ENCODE peak calls at places on chromosomes 7 and 10, in eight cellular contexts. W is AG04450, T is bronchial epithelial cell, C is esophagus muscularis mucosa, J is ovary, O is Panc1, N is transverse colon, X is Caco-2. E is an unnamed sample.

GRCh38 chr7:101125989-101126650 is 784 bp upstream of the SERPINE1 start:
- DNase-seq in W (no peak), T (peak; percentile 88), C (no peak), J (peak; percentile 96), O (no peak), N (peak; percentile 23), X (no peak), E (peak; percentile 85)

GRCh38 chr10:34758447-34758996 is 56.6 kb downstream of the PARD3 start:
- DNase-seq in W (peak; percentile 36), T (peak; percentile 99), C (no peak), J (no peak), O (peak; percentile 74), N (no peak), X (no peak), E (peak; percentile 93)

GRCh38 chr10:110399163-110400094 is 94.7 kb upstream of the SMNDC1 start:
- DNase-seq in W (peak; percentile 92), T (peak; percentile 99), C (no peak), J (no peak), O (peak; percentile 99), N (no peak), X (no peak), E (peak; percentile 99)

GRCh38 chr7:39712746-39713145 is 89.4 kb downstream of the RALA start:
- DNase-seq in W (no peak), T (no peak), C (no peak), J (no peak), O (no peak), N (no peak), X (no peak), E (no peak)

GRCh38 chr10:71597821-71598498 is 121.6 kb downstream of the C10orf105 start:
- DNase-seq in W (no peak), T (no peak), C (no peak), J (peak; percentile 72), O (no peak), N (peak; percentile 21), X (no peak), E (peak; percentile 70)

GRCh38 chr10:11180228-11180627 is 162.6 kb downstream of the CELF2 start:
- DNase-seq in W (no peak), T (no peak), C (no peak), J (no peak), O (no peak), N (peak; percentile 35), X (no peak), E (no peak)

GRCh38 chr7:76333388-76334101 is 25.2 kb downstream of the YWHAG start:
- DNase-seq in W (no peak), T (no peak), C (no peak), J (peak; percentile 68), O (no peak), N (peak; percentile 33), X (no peak), E (peak; percentile 40)

GRCh38 chr10:130020651-130021372 is 56.7 kb upstream of the EBF3 start:
- DNase-seq in W (no peak), T (peak; percentile 3), C (no peak), J (no peak), O (no peak), N (no peak), X (no peak), E (peak; percentile 18)

GRCh38 chr10:31320179-31320597 is 1.2 kb downstream of the ZEB1 start:
- DNase-seq in W (no peak), T (no peak), C (no peak), J (peak; percentile 70), O (no peak), N (peak; percentile 42), X (no peak), E (no peak)

GRCh38 chr7:143901710-143902587 is at the start of gene TCAF1:
- DNase-seq in W (peak; percentile 85), T (peak; percentile 83), C (peak; percentile 99), J (peak; percentile 98), O (peak; percentile 84), N (peak; percentile 97), X (peak; percentile 98), E (peak; percentile 92)

GRCh38 chr10:102230264-102230860 is 4.3 kb downstream of the ELOVL3 start:
- DNase-seq in W (no peak), T (peak; percentile 29), C (no peak), J (peak; percentile 68), O (no peak), N (peak; percentile 35), X (no peak), E (peak; percentile 68)

GRCh38 chr7:2800923-2801682 is 43.0 kb downstream of the GNA12 start:
- DNase-seq in W (no peak), T (no peak), C (no peak), J (peak; percentile 78), O (no peak), N (no peak), X (no peak), E (peak; percentile 86)

GRCh38 chr7:46032353-46032752 is 111.3 kb upstream of the IGFBP3 start:
- DNase-seq in W (no peak), T (no peak), C (no peak), J (no peak), O (no peak), N (no peak), X (no peak), E (no peak)

GRCh38 chr7:30734497-30734896 is 17.4 kb upstream of the INMT start:
- DNase-seq in W (no peak), T (no peak), C (no peak), J (no peak), O (no peak), N (no peak), X (no peak), E (no peak)
- TF ChIP-seq CTCF in W (no peak), T (no peak), C (no peak), J (no peak), O (no peak), N (no peak), X (no peak), E (no peak)

DNA sequence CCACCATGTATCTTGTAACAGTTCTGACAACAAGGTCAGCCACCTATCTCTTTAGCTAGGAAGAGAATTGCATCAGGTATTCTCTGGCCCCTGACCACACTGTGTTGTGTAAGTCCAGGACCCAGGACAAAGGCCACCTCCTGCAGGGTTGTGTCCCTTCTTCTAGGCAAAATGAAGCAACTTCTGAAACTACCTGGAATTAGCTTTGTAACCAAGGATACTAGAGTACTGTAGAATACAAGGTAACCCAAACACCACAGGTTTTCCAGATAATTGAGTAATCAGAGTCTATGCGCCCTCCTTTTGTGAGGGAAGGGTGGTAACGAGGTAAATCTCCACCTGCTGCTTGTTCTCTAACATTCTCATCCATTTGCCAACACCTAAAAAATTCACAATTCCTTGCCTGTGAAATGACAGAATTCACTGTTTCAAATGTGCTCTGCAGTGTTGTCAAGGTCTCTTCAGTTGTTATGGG is 51.7 kb downstream of the SGMS1 start:
- DNase-seq in W (no peak), T (no peak), C (no peak), J (no peak), O (no peak), N (no peak), X (peak; percentile 83), E (no peak)
- H3K4me3 ChIP-seq in W (no peak overlapping the region), T (no peak overlapping the region), C (no peak overlapping the region), J (no peak overlapping the region), O (no peak overlapping the region), N (no peak overlapping the region), X (no peak overlapping the region), E (no peak overlapping the region)

DNA sequence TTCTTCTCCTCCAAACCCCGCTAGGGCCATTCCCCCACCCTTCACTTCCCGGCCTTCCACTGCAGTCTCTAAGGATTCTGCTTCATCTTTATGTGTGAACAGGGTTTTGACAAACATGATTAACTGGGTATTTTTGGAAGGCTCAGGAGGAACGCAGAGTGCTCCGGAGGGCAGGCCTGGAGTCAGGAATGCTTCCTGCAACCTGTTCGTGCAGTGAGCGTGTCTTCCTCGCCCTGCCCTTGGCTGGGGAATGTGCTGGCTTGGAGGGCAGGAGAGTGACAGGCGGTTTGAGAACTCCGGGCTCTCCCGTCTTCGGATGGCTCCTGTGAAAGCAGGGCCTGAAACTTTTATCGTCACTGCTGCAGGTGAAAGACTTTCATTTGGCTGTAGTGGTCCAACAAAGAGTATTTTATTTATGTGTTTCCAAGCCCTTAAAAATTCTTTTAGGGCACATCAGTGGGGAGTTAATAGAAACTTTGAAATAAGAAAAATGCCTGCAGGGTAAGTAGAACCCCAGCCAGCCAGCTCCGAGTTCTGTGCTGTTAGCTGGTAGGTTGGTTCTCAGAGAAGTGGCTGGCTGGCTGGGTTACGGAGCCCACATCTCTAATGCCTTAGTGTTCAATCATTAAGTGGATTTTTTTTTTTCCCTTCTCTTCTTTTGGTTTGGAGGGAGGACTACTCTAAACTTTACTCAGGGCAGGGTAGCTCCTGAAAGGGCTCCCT is 51.0 kb downstream of the TCF7L2 start:
- DNase-seq in W (no peak), T (peak; percentile 47), C (no peak), J (peak; percentile 56), O (no peak), N (peak; percentile 39), X (peak; percentile 48), E (no peak)
- TF ChIP-seq CTCF in W (peak; percentile 21), T (peak; percentile 67), C (no peak), J (no peak), O (no peak), N (peak; percentile 21), X (peak; percentile 21), E (peak; percentile 21)

GRCh38 chr7:1090236-1090635 is 2.3 kb downstream of the GPER1 start:
- DNase-seq in W (no peak), T (no peak), C (no peak), J (no peak), O (no peak), N (no peak), X (no peak), E (no peak)

GRCh38 chr7:1086588-1087461 is 1.1 kb upstream of the GPER1 start:
- DNase-seq in W (no peak), T (peak; percentile 54), C (no peak), J (peak; percentile 83), O (no peak), N (peak; percentile 83), X (no peak), E (peak; percentile 52)

GRCh38 chr7:1087462-1087809 is 477 bp upstream of the GPER1 start:
- DNase-seq in W (no peak), T (no peak), C (no peak), J (no peak), O (no peak), N (no peak), X (no peak), E (no peak)

GRCh38 chr7:1085910-1086421 is 1.9 kb upstream of the GPER1 start:
- DNase-seq in W (no peak), T (no peak), C (no peak), J (no peak), O (no peak), N (no peak), X (no peak), E (no peak)

DNA sequence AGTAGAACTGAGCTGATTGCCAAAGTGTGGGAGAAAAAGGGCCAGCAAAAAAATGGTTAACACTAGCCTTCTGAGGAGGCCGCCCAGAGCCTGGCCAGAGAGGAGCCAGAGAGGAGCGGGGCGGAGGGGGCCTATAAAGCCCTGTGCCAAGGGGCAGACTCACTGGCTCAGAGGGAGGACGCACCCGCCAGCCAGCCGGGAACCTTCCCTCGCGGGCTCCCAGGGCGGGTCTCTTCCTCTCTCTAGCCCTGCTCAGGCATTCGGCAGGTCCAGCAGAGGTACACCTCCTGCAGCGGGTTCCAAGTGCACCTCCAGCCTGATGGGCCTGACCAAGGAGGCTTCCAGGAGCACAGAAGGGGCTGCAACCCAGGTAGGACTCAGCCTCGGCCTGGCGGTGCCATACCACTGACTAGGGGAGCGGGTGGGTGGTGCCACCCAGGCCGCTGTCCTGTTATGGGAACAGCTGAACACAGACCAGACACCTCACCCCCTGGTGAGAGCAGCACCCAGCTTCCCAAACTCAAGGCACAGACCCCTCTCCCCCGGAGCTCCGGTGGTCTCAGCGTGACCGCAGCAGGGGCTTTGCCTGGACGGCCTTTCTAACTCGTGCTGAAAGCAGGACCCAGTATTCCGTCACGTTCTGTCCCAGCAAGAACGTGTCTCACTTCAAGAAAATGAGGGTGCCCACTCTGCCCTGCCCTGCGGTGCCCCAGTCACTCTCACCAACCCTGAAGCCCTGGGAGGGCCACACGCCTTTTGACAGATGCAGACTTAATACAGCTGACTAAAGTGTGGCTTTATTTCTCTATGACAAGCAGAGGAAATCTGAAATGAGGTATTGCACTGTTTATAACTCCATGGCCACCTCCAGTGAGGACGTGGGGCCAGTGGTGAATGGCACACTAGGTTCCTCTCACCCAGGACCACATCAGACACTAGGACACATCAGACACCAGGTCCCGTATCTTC is at the start of gene GPER1:
- DNase-seq in W (no peak), T (no peak), C (peak; percentile 93), J (peak; percentile 79), O (no peak), N (peak; percentile 86), X (no peak), E (no peak)
- H3K4me3 ChIP-seq in W (peak within 1 kb of the TSS; percentile 59), T (peak within 1 kb of the TSS; percentile 24), C (peak within 1 kb of the TSS; percentile 43), J (peak within 1 kb of the TSS; percentile 40), O (peak within 1 kb of the TSS; percentile 48), N (peak within 1 kb of the TSS; percentile 62), X (no peak within 1 kb of the TSS), E (peak within 1 kb of the TSS; percentile 54)

E was measured in fibroblast of mammary gland.